ENCODE peak calls at places on chromosomes 1 and 21, in nine cellular contexts. S is CD8-positive, alpha-beta T cell; X is mammary epithelial cell; B is lung; D is heart left ventricle; W is left ventricle myocardium inferior; L is heart right ventricle; P is hepatocyte; A is astrocyte. K is an unnamed sample. For H3K27me3 and H3K4me1, the result is how much of the 10 kb centered on the place peaks cover.

GRCh38 chr1:228004331-228004871 is 2.4 kb upstream of the WNT3A start:
- DNase-seq in S (no peak), X (peak), B (peak), D (no peak), W (no peak), L (peak), P (peak), A (no peak), K (peak)

GRCh38 chr1:84991097-84991890 is 5.6 kb downstream of the MCOLN2 start:
- DNase-seq in S (no peak), X (no peak), B (no peak), D (no peak), W (no peak), L (no peak), P (no peak), A (no peak), K (no peak)

GRCh38 chr1:14500041-14500440 is 98.4 kb upstream of the KAZN start:
- DNase-seq in S (no peak), X (no peak), B (no peak), D (no peak), W (no peak), L (no peak), P (no peak), A (no peak), K (no peak)

GRCh38 chr1:213409971-213410370 is 358.9 kb downstream of the RPS6KC1 start:
- DNase-seq in S (no peak), X (no peak), B (no peak), D (no peak), W (no peak), L (no peak), P (no peak), A (no peak), K (no peak)

GRCh38 chr1:154751690-154752089 is 118.4 kb downstream of the KCNN3 start:
- DNase-seq in S (no peak), X (no peak), B (no peak), D (no peak), W (no peak), L (no peak), P (peak), A (peak), K (no peak)

GRCh38 chr1:50474859-50475809 is 51.9 kb upstream of the DMRTA2 start:
- DNase-seq in S (no peak), X (peak), B (no peak), D (no peak), W (no peak), L (no peak), P (peak), A (no peak), K (peak)

GRCh38 chr1:226814751-226815496 is 55.5 kb upstream of the PSEN2 start:
- DNase-seq in S (no peak), X (peak), B (peak), D (peak), W (peak), L (peak), P (peak), A (peak), K (peak)

GRCh38 chr1:96533820-96534219 is 187.8 kb upstream of the PTBP2 start:
- DNase-seq in S (no peak), X (no peak), B (no peak), D (no peak), W (no peak), L (no peak), P (no peak), A (no peak), K (no peak)

GRCh38 chr1:169550294-169550693 is 36.0 kb downstream of the F5 start:
- DNase-seq in S (no peak), X (peak), B (no peak), D (no peak), W (no peak), L (no peak), P (peak), A (peak), K (peak)

GRCh38 chr1:210232524-210233215 is at the start of gene SERTAD4:
- DNase-seq in S (no peak), X (peak), B (peak), D (peak), W (peak), L (peak), P (peak), A (peak), K (peak)

GRCh38 chr1:200345516-200345915 is 64.3 kb downstream of the ZNF281 start:
- DNase-seq in S (no peak), X (no peak), B (no peak), D (no peak), W (no peak), L (no peak), P (no peak), A (no peak), K (no peak)

GRCh38 chr1:53069265-53069662 is 7.3 kb downstream of the PODN start:
- DNase-seq in S (no peak), X (no peak), B (no peak), D (no peak), W (peak), L (no peak), P (no peak), A (no peak), K (no peak)

GRCh38 chr1:87686671-87687070 is 358.0 kb downstream of the LMO4 start:
- DNase-seq in S (no peak), X (no peak), B (no peak), D (no peak), W (no peak), L (no peak), P (no peak), A (no peak), K (no peak)

GRCh38 chr21:39527664-39528381 is 76.1 kb downstream of the SH3BGR start:
- DNase-seq in S (no peak), X (no peak), B (no peak), D (no peak), W (no peak), L (no peak), P (peak), A (no peak), K (no peak)

GRCh38 chr1:193312432-193312831 is 126.0 kb upstream of the B3GALT2 start:
- DNase-seq in S (no peak), X (no peak), B (no peak), D (no peak), W (no peak), L (no peak), P (no peak), A (no peak), K (no peak)

GRCh38 chr1:105467549-105467948 is 1588.9 kb upstream of the PRMT6 start:
- DNase-seq in S (no peak), X (no peak), B (no peak), D (no peak), W (no peak), L (no peak), P (no peak), A (no peak), K (no peak)

GRCh38 chr1:81867235-81867634 is 66.5 kb downstream of the ADGRL2 start:
- DNase-seq in S (no peak), X (no peak), B (no peak), D (no peak), W (no peak), L (no peak), P (no peak), A (no peak), K (no peak)

GRCh38 chr1:109579496-109579895 is 31.1 kb downstream of the GNAI3 start:
- DNase-seq in S (no peak), X (no peak), B (no peak), D (peak), W (no peak), L (no peak), P (peak), A (peak), K (no peak)

GRCh38 chr1:47630346-47630745 is 192.5 kb downstream of the FOXD2 start:
- DNase-seq in S (no peak), X (no peak), B (no peak), D (no peak), W (no peak), L (no peak), P (no peak), A (no peak), K (no peak)

GRCh38 chr1:39969048-39969447 is 14.1 kb downstream of the MFSD2A start:
- DNase-seq in S (no peak), X (peak), B (no peak), D (no peak), W (no peak), L (no peak), P (no peak), A (no peak), K (no peak)

GRCh38 chr21:40466893-40467483 is 380.0 kb downstream of the DSCAM start:
- DNase-seq in S (no peak), X (peak), B (no peak), D (no peak), W (no peak), L (no peak), P (peak), A (peak), K (no peak)

GRCh38 chr1:45304311-45305081 is 22.2 kb upstream of the HPDL start:
- DNase-seq in S (no peak), X (no peak), B (no peak), D (no peak), W (no peak), L (peak), P (peak), A (no peak), K (peak)

GRCh38 chr1:238653693-238654321 is 732.6 kb upstream of the CHRM3 start:
- DNase-seq in S (no peak), X (peak), B (no peak), D (no peak), W (no peak), L (no peak), P (no peak), A (peak), K (no peak)

GRCh38 chr1:205976036-205976435 is 27.2 kb downstream of the RAB7B start:
- DNase-seq in S (no peak), X (no peak), B (no peak), D (no peak), W (no peak), L (no peak), P (no peak), A (no peak), K (no peak)

GRCh38 chr1:244322791-244323521 is 128.8 kb downstream of the ADSS2 start:
- DNase-seq in S (no peak), X (peak), B (peak), D (peak), W (no peak), L (no peak), P (peak), A (peak), K (peak)

GRCh38 chr1:169018751-169019150 is 87.7 kb upstream of the ATP1B1 start:
- DNase-seq in S (no peak), X (no peak), B (no peak), D (no peak), W (no peak), L (no peak), P (no peak), A (no peak), K (no peak)

GRCh38 chr1:10252508-10252907 is 42.1 kb downstream of the KIF1B start:
- DNase-seq in S (no peak), X (peak), B (no peak), D (no peak), W (no peak), L (no peak), P (peak), A (peak), K (peak)

GRCh38 chr1:161197560-161198205 is 1.2 kb downstream of the ADAMTS4 start:
- DNase-seq in S (no peak), X (no peak), B (no peak), D (no peak), W (no peak), L (no peak), P (no peak), A (no peak), K (no peak)

GRCh38 chr21:20996421-20997307 is 1.5 kb upstream of the NCAM2 start:
- DNase-seq in S (no peak), X (no peak), B (no peak), D (no peak), W (no peak), L (no peak), P (peak), A (peak), K (no peak)

GRCh38 chr1:172723251-172723650 is 64.3 kb downstream of the FASLG start:
- DNase-seq in S (no peak), X (no peak), B (no peak), D (no peak), W (no peak), L (no peak), P (no peak), A (peak), K (peak)

GRCh38 chr1:111441573-111442192 is 7.4 kb downstream of the WDR77 start:
- DNase-seq in S (peak), X (no peak), B (no peak), D (peak), W (no peak), L (no peak), P (peak), A (no peak), K (no peak)

GRCh38 chr1:6126521-6127067 is 53.5 kb downstream of the CHD5 start:
- DNase-seq in S (no peak), X (no peak), B (no peak), D (no peak), W (no peak), L (peak), P (no peak), A (no peak), K (no peak)

GRCh38 chr1:19003371-19004290 is 47.2 kb upstream of the IFFO2 start:
- DNase-seq in S (no peak), X (no peak), B (no peak), D (no peak), W (no peak), L (no peak), P (no peak), A (peak), K (no peak)
- H3K27me3 ChIP-seq in S (under half), X (under half), B (under half), D (under half), W (half or more), L (under half), P (under half), A (under half), K (under half)

DNA sequence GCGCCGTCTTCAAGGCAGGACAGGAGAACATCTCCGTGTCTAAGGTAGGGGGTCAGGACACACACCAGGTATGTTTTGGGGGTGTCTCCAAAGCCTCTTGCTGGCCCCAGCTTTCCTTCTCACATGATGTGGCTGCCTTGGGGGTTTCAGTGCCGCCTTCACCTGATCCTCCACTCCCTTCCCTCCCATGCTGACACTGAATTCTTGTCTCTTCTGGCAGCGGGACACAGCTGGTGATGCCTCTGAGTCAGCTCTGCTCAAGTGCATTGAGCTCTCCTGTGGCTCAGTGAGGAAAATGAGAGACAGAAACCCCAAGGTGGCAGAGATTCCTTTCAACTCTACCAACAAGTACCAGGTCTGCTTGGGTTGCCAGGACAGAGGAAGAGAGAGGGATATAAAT is 13.5 kb downstream of the ATP1A2 start:
- DNase-seq in S (no peak), X (no peak), B (no peak), D (no peak), W (no peak), L (no peak), P (no peak), A (peak), K (peak)
- H3K4me1 ChIP-seq in S (under half), X (under half), B (under half), D (half or more), W (half or more), L (half or more), P (under half), A (under half), K (under half)

GRCh38 chr1:28954126-28954525 is 39.8 kb downstream of the EPB41 start:
- DNase-seq in S (no peak), X (no peak), B (no peak), D (no peak), W (no peak), L (no peak), P (no peak), A (no peak), K (no peak)

GRCh38 chr1:28955930-28956552 is 41.7 kb downstream of the EPB41 start:
- DNase-seq in S (no peak), X (peak), B (no peak), D (no peak), W (no peak), L (no peak), P (no peak), A (peak), K (no peak)

GRCh38 chr1:28950006-28950405 is 35.6 kb downstream of the EPB41 start:
- DNase-seq in S (no peak), X (no peak), B (no peak), D (no peak), W (no peak), L (no peak), P (no peak), A (no peak), K (no peak)

DNA sequence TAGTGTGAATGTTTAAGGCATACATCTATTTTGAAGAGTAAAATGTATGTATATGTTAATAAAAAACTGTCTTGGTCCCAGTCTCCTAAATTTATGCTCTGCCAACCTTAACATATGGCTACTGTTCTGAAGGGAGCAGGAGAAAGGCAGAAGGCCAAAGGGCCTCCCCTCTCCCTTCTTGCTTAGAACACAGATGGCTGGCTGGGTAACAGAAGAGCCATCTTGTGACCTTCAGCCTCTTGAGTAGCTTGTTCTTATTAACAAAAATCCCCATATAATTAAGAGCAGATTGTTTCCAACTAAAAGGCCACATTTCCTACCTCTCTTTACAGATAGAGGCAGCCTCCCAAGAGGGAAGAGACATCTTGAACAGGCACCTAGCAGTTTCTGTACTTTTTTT is 36.1 kb downstream of the EPB41 start:
- DNase-seq in S (no peak), X (no peak), B (no peak), D (no peak), W (no peak), L (no peak), P (no peak), A (no peak), K (no peak)
- H3K27ac ChIP-seq in S (no peak), X (no peak), B (no peak), D (no peak), W (no peak), L (no peak), P (no peak), A (no peak), K (no peak)

DNA sequence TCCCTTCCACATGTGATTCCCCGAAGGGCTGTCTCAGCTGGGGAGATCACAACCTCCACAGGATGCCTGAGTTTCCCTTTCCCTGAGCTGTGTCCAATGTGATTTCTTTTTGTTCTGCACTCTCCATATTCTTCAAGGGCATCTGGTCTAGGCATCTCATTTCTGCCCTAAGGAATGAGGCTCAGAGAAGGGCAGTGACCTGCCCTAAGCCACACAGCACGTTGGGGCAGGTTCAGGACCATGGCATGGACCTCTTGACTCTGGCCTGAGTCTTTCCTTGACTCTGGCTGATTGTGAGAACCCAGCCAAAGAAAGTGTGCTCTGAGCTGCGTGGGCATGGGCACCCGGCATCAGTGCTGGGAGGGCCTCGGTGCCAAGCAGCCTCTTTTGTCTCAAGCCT is 590.3 kb downstream of the PTPRU start:
- DNase-seq in S (no peak), X (no peak), B (no peak), D (no peak), W (no peak), L (no peak), P (no peak), A (no peak), K (no peak)
- H3K27me3 ChIP-seq in S (under half), X (under half), B (under half), D (under half), W (half or more), L (half or more), P (under half), A (under half), K (under half)

GRCh38 chr1:11569551-11569950 is 84.7 kb downstream of the FBXO2 start:
- DNase-seq in S (no peak), X (peak), B (no peak), D (no peak), W (no peak), L (no peak), P (no peak), A (no peak), K (no peak)

GRCh38 chr1:11566042-11566825 is 87.3 kb downstream of the DISP3 start:
- DNase-seq in S (no peak), X (no peak), B (no peak), D (no peak), W (no peak), L (no peak), P (no peak), A (no peak), K (no peak)

GRCh38 chr1:11569954-11570353 is 84.3 kb downstream of the FBXO2 start:
- DNase-seq in S (no peak), X (no peak), B (no peak), D (no peak), W (no peak), L (no peak), P (no peak), A (no peak), K (no peak)

GRCh38 chr1:11568687-11569086 is 85.5 kb downstream of the FBXO2 start:
- DNase-seq in S (no peak), X (peak), B (no peak), D (no peak), W (no peak), L (no peak), P (no peak), A (peak), K (peak)

GRCh38 chr1:11567244-11568065 is 86.8 kb downstream of the FBXO2 start:
- DNase-seq in S (no peak), X (no peak), B (no peak), D (no peak), W (no peak), L (no peak), P (no peak), A (no peak), K (no peak)
- H3K4me1 ChIP-seq in S (under half), X (under half), B (under half), D (under half), W (under half), L (under half), P (under half), A (under half), K (under half)

DNA sequence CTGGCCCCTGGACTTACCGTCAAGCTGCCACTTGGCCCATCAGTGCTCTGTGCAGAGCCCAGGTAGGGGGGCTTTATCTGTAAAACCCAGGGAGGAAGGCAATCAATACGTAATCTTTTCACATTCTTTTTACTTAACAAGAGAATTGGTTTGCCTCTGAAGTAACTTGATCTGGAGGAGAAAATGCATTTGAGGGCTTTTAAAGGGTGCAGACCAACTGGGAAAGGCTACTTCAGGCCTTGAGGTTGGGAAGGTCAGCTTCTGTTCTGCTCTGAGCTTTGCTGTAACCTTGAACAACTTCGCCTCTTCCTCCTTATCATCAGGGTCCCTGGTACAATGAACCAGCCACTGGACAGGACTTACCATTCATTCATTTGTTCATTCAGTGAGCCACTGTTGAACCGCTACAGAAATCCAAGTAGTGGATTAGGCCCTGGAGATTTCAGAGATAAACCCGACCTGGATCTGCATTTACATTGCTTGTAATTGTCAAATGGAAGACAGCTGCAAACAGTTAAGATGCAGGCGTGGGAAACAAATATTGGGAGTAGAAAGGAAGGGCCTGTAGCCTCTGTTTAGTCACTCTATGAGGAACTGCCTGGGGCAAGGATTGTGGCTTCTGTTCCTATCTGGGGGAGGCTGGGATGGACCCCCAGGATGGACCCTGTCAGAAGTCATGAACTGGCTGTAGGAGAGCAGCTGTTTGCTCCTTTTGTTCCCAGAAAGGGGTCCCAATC is 90.9 kb downstream of the MAN1C1 start:
- DNase-seq in S (no peak), X (peak), B (no peak), D (no peak), W (no peak), L (no peak), P (no peak), A (no peak), K (no peak)
- H3K27ac ChIP-seq in S (no peak), X (no peak), B (peak), D (no peak), W (peak), L (peak), P (no peak), A (peak), K (peak)

K was measured in foreskin keratinocyte.